ENCODE peak calls at places on chromosomes 16 and 17, in ten cellular contexts. I, B, F, A, J, O, S, R, N and H are unnamed samples.

GRCh38 chr17:49966767-49967166 is 2.2 kb upstream of the DLX4 start:
- DNase-seq in I (no peak), B (no peak), F (no peak), A (no peak), J (no peak), O (no peak), S (no peak), R (no peak), N (no peak), H (no peak)

GRCh38 chr16:50683689-50684374 is 2.7 kb upstream of the SNX20 start:
- DNase-seq in I (no peak), B (no peak), F (no peak), A (peak; percentile 88), J (no peak), O (no peak), S (no peak), R (peak; percentile 34), N (no peak), H (no peak)

GRCh38 chr16:69286941-69287713 is 24.0 kb upstream of the VPS4A start:
- DNase-seq in I (peak; percentile 51), B (peak; percentile 30), F (peak; percentile 65), A (peak; percentile 73), J (peak; percentile 52), O (no peak), S (peak; percentile 31), R (peak; percentile 71), N (peak; percentile 54), H (no peak)

GRCh38 chr17:72421128-72422092 is 300.6 kb downstream of the SOX9 start:
- DNase-seq in I (peak; percentile 99), B (peak; percentile 99), F (peak; percentile 100), A (peak; percentile 81), J (peak; percentile 99), O (no peak), S (peak; percentile 98), R (peak; percentile 4), N (no peak), H (peak; percentile 89)

GRCh38 chr17:4293572-4293971 is 29.8 kb upstream of the ANKFY1 start:
- DNase-seq in I (no peak), B (no peak), F (no peak), A (no peak), J (no peak), O (no peak), S (no peak), R (no peak), N (no peak), H (no peak)

GRCh38 chr17:19978206-19978802 is 676 bp upstream of the AKAP10 start:
- DNase-seq in I (no peak), B (peak; percentile 8), F (no peak), A (peak; percentile 34), J (peak; percentile 17), O (no peak), S (no peak), R (no peak), N (no peak), H (no peak)

GRCh38 chr16:86466695-86467406 is 43.5 kb upstream of the FOXF1 start:
- DNase-seq in I (no peak), B (peak; percentile 94), F (no peak), A (no peak), J (peak; percentile 94), O (no peak), S (no peak), R (no peak), N (no peak), H (no peak)

GRCh38 chr16:17360810-17361209 is 110.0 kb downstream of the XYLT1 start:
- DNase-seq in I (no peak), B (no peak), F (no peak), A (no peak), J (no peak), O (no peak), S (no peak), R (no peak), N (no peak), H (no peak)

GRCh38 chr17:15263206-15263579 is 1.9 kb downstream of the PMP22 start:
- DNase-seq in I (no peak), B (peak; percentile 86), F (peak; percentile 64), A (no peak), J (peak; percentile 91), O (no peak), S (peak; percentile 32), R (no peak), N (peak; percentile 73), H (no peak)

GRCh38 chr16:72877374-72878028 is 170.4 kb downstream of the ZFHX3 start:
- DNase-seq in I (peak; percentile 95), B (peak; percentile 87), F (peak; percentile 89), A (no peak), J (peak; percentile 90), O (no peak), S (peak; percentile 85), R (no peak), N (no peak), H (peak; percentile 63)

GRCh38 chr16:49108611-49109010 is 173.0 kb downstream of the CBLN1 start:
- DNase-seq in I (no peak), B (no peak), F (no peak), A (no peak), J (no peak), O (no peak), S (no peak), R (no peak), N (no peak), H (no peak)

GRCh38 chr17:22268214-22268911 is 576.0 kb downstream of the KCNJ18 start:
- DNase-seq in I (no peak), B (no peak), F (no peak), A (no peak), J (no peak), O (no peak), S (no peak), R (no peak), N (no peak), H (no peak)

GRCh38 chr17:80362428-80363119 is 52.4 kb upstream of the ENDOV start:
- DNase-seq in I (no peak), B (peak; percentile 29), F (no peak), A (no peak), J (peak; percentile 49), O (no peak), S (no peak), R (no peak), N (no peak), H (no peak)

GRCh38 chr16:2775765-2776499 is 1.1 kb downstream of the ELOB start:
- DNase-seq in I (no peak), B (no peak), F (no peak), A (no peak), J (no peak), O (no peak), S (no peak), R (no peak), N (no peak), H (no peak)

GRCh38 chr17:7021993-7022778 is 664 bp upstream of the BCL6B start:
- DNase-seq in I (no peak), B (no peak), F (peak; percentile 73), A (peak; percentile 83), J (no peak), O (peak; percentile 95), S (no peak), R (peak; percentile 77), N (peak; percentile 92), H (no peak)

GRCh38 chr17:2174471-2175293 is 119.8 kb downstream of the HIC1 start:
- DNase-seq in I (no peak), B (peak; percentile 97), F (no peak), A (no peak), J (peak; percentile 97), O (no peak), S (no peak), R (no peak), N (no peak), H (no peak)

GRCh38 chr16:46889245-46889941 is 5.2 kb downstream of the GPT2 start:
- DNase-seq in I (no peak), B (no peak), F (no peak), A (no peak), J (no peak), O (no peak), S (no peak), R (no peak), N (no peak), H (no peak)

GRCh38 chr17:66930933-66931332 is 33.6 kb upstream of the CACNG4 start:
- DNase-seq in I (peak; percentile 48), B (no peak), F (peak; percentile 28), A (no peak), J (no peak), O (peak; percentile 56), S (no peak), R (peak; percentile 11), N (no peak), H (no peak)

DNA sequence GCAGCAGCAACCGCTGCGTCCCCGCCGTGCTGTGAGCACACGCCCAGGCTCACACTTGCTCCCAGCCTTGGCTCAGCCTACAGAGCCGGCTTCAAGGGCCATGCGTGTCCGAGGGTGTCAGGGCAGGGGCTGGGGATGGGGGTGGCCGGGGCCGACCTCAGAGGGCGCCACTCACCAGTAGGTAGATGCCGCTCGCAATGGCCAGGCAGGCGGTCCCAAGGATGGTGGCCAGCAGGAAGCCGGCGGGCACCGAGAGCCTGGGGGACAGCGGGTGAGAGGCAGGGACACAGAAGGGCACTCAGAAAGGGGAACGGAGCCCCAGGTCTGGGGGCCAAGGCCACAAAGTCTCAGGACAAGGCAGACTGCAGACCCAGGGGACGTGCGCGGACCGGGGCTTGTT is 4.9 kb downstream of the CYBA start:
- DNase-seq in I (no peak), B (no peak), F (no peak), A (no peak), J (no peak), O (no peak), S (no peak), R (no peak), N (no peak), H (no peak)
- H4K20me1 ChIP-seq in I (peaks cover 12% of the 10 kb centered on the region), B (peaks cover 20% of the 10 kb centered on the region), F (no peaks in the 10 kb centered on the region), A (no peaks in the 10 kb centered on the region), J (no peaks in the 10 kb centered on the region), O (peaks cover 8% of the 10 kb centered on the region), S (peaks cover 2% of the 10 kb centered on the region), R (peaks cover 17% of the 10 kb centered on the region), N (peaks cover 9% of the 10 kb centered on the region), H (peaks cover 10% of the 10 kb centered on the region)

DNA sequence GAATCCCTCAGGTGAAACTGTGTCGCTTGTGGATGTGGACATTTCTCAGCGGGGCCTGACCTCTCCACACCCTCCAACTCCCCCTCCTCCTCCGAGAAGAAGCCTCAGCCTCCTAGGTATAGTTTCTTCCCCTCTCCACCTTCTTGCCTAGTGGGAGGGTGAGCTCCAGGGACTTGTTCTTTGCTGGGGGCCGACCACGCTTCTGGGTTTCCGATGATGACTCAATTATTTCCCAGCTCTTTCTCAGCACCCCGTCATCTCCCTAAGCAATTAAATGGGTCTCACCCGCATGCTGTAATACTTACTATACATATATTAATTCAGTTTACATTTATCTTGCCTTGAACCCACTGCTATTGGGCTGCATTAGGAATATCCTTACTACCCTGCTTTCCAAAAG is 13.1 kb downstream of the SOCS7 start:
- DNase-seq in I (no peak), B (no peak), F (no peak), A (no peak), J (no peak), O (no peak), S (no peak), R (no peak), N (no peak), H (no peak)
- H4K20me1 ChIP-seq in I (no peaks in the 10 kb centered on the region), B (peaks cover 41% of the 10 kb centered on the region), F (no peaks in the 10 kb centered on the region), A (no peaks in the 10 kb centered on the region), J (no peaks in the 10 kb centered on the region), O (no peaks in the 10 kb centered on the region), S (no peaks in the 10 kb centered on the region), R (no peaks in the 10 kb centered on the region), N (peaks cover 30% of the 10 kb centered on the region), H (peaks cover 3% of the 10 kb centered on the region)

GRCh38 chr16:58123896-58124600 is 5.1 kb downstream of the CFAP20 start:
- DNase-seq in I (no peak), B (no peak), F (no peak), A (no peak), J (no peak), O (no peak), S (no peak), R (no peak), N (no peak), H (no peak)
- H4K20me1 ChIP-seq in I (peaks cover 68% of the 10 kb centered on the region), B (peaks cover 87% of the 10 kb centered on the region), F (peaks cover 68% of the 10 kb centered on the region), A (peaks cover 30% of the 10 kb centered on the region), J (peaks cover 2% of the 10 kb centered on the region), O (peaks cover 45% of the 10 kb centered on the region), S (no peaks in the 10 kb centered on the region), R (peaks cover 60% of the 10 kb centered on the region), N (peaks cover 100% of the 10 kb centered on the region), H (no peaks in the 10 kb centered on the region)

GRCh38 chr16:23484501-23485256 is 25.6 kb downstream of the GGA2 start:
- DNase-seq in I (no peak), B (no peak), F (no peak), A (no peak), J (no peak), O (no peak), S (no peak), R (no peak), N (no peak), H (no peak)
- H4K20me1 ChIP-seq in I (no peaks in the 10 kb centered on the region), B (no peaks in the 10 kb centered on the region), F (no peaks in the 10 kb centered on the region), A (no peaks in the 10 kb centered on the region), J (no peaks in the 10 kb centered on the region), O (peaks cover 9% of the 10 kb centered on the region), S (no peaks in the 10 kb centered on the region), R (peaks cover 5% of the 10 kb centered on the region), N (peaks cover 56% of the 10 kb centered on the region), H (no peaks in the 10 kb centered on the region)